ENCODE peak calls at places on chromosomes 2 and 18, in five cellular contexts. P is prostate gland, I is mesendoderm, Q is small intestine, X is left ventricle myocardium inferior. A is an unnamed sample.

GRCh38 chr18:21000667-21001066 is 110.9 kb downstream of the ROCK1 start:
- DNase-seq in P (no peak), I (no peak), Q (no peak), X (no peak), A (no peak)

GRCh38 chr2:127479219-127479825 is 47.0 kb downstream of the IWS1 start:
- DNase-seq in P (no peak), I (peak; percentile 70), Q (peak; percentile 54), X (no peak), A (no peak)

GRCh38 chr2:113273031-113273551 is 5.6 kb downstream of the PAX8 start:
- DNase-seq in P (no peak), I (peak; percentile 80), Q (no peak), X (no peak), A (no peak)

GRCh38 chr2:8440029-8440778 is 241.7 kb upstream of the ID2 start:
- DNase-seq in P (no peak), I (peak; percentile 50), Q (no peak), X (no peak), A (no peak)

GRCh38 chr2:172613035-172613434 is 57.1 kb downstream of the PDK1 start:
- DNase-seq in P (no peak), I (peak; percentile 59), Q (no peak), X (no peak), A (no peak)

GRCh38 chr2:30747206-30747605 is 60.0 kb downstream of the CAPN13 start:
- DNase-seq in P (no peak), I (no peak), Q (peak; percentile 92), X (no peak), A (no peak)

GRCh38 chr2:8608411-8608954 is 73.4 kb upstream of the ID2 start:
- DNase-seq in P (no peak), I (no peak), Q (no peak), X (no peak), A (no peak)

GRCh38 chr18:63488160-63488559 is 11.4 kb downstream of the SERPINB5 start:
- DNase-seq in P (no peak), I (no peak), Q (no peak), X (no peak), A (no peak)

GRCh38 chr2:127535422-127535901 is at the start of gene MYO7B:
- DNase-seq in P (no peak), I (no peak), Q (peak; percentile 99), X (no peak), A (no peak)

GRCh38 chr2:72035518-72036172 is 112.0 kb downstream of the CYP26B1 start:
- DNase-seq in P (no peak), I (no peak), Q (no peak), X (no peak), A (no peak)

GRCh38 chr2:28449489-28450395 is 46.1 kb upstream of the PLB1 start:
- DNase-seq in P (no peak), I (peak; percentile 71), Q (no peak), X (no peak), A (no peak)

GRCh38 chr18:52670903-52671302 is 330.9 kb downstream of the DCC start:
- DNase-seq in P (peak; percentile 9), I (peak; percentile 26), Q (peak; percentile 19), X (no peak), A (no peak)

GRCh38 chr2:161136696-161137324 is 23.4 kb upstream of the TANK start:
- DNase-seq in P (no peak), I (no peak), Q (peak; percentile 41), X (no peak), A (peak; percentile 18)

GRCh38 chr2:202491514-202491913 is 115.4 kb downstream of the BMPR2 start:
- DNase-seq in P (no peak), I (no peak), Q (no peak), X (no peak), A (no peak)

GRCh38 chr2:42196403-42197267 is 27.5 kb downstream of the EML4 start:
- DNase-seq in P (no peak), I (peak; percentile 93), Q (peak; percentile 70), X (no peak), A (no peak)

GRCh38 chr2:150495993-150496627 is 8.6 kb upstream of the RND3 start:
- DNase-seq in P (no peak), I (no peak), Q (no peak), X (no peak), A (no peak)

GRCh38 chr2:120203341-120204021 is 19.7 kb downstream of the TMEM185B start:
- DNase-seq in P (no peak), I (no peak), Q (no peak), X (no peak), A (no peak)

GRCh38 chr2:139790807-139791206 is 1010.6 kb upstream of the NXPH2 start:
- DNase-seq in P (no peak), I (peak; percentile 61), Q (peak; percentile 3), X (no peak), A (no peak)

GRCh38 chr2:180002198-180002597 is 4.9 kb downstream of the CWC22 start:
- DNase-seq in P (no peak), I (no peak), Q (no peak), X (no peak), A (no peak)

GRCh38 chr18:68219867-68220266 is 495.0 kb downstream of the TMX3 start:
- DNase-seq in P (no peak), I (peak; percentile 7), Q (no peak), X (no peak), A (no peak)

GRCh38 chr18:21300616-21301200 is 58.7 kb downstream of the GREB1L start:
- DNase-seq in P (no peak), I (peak; percentile 78), Q (no peak), X (no peak), A (no peak)

GRCh38 chr2:226977775-226978190 is 141.9 kb downstream of the RHBDD1 start:
- DNase-seq in P (no peak), I (no peak), Q (no peak), X (no peak), A (no peak)

GRCh38 chr2:23532311-23533013 is 147.5 kb downstream of the KLHL29 start:
- DNase-seq in P (peak; percentile 20), I (no peak), Q (no peak), X (no peak), A (no peak)

GRCh38 chr18:49238433-49239042 is 221.9 kb downstream of the DYM start:
- DNase-seq in P (no peak), I (no peak), Q (no peak), X (no peak), A (peak; percentile 10)

GRCh38 chr2:96470636-96471035 is 34.5 kb downstream of the NEURL3 start:
- DNase-seq in P (no peak), I (peak; percentile 85), Q (peak; percentile 32), X (peak; percentile 41), A (peak; percentile 75)

GRCh38 chr2:156937430-156937829 is 320.1 kb upstream of the GALNT5 start:
- DNase-seq in P (no peak), I (no peak), Q (no peak), X (no peak), A (no peak)

GRCh38 chr2:157839162-157839801 is 36.8 kb downstream of the ACVR1 start:
- DNase-seq in P (no peak), I (peak; percentile 98), Q (no peak), X (no peak), A (no peak)

GRCh38 chr2:235774153-235774552 is 280.3 kb downstream of the AGAP1 start:
- DNase-seq in P (no peak), I (peak; percentile 53), Q (no peak), X (no peak), A (no peak)
- H3K27ac ChIP-seq in P (no peak overlapping the region), I (no peak overlapping the region), Q (no peak overlapping the region), X (no peak overlapping the region), A (no peak overlapping the region)

GRCh38 chr2:240765007-240765406 is 55.0 kb downstream of the KIF1A start:
- DNase-seq in P (no peak), I (no peak), Q (no peak), X (no peak), A (no peak)

GRCh38 chr2:240768216-240768615 is 51.8 kb downstream of the KIF1A start:
- DNase-seq in P (no peak), I (no peak), Q (no peak), X (no peak), A (no peak)

GRCh38 chr2:240767341-240767740 is 52.7 kb downstream of the KIF1A start:
- DNase-seq in P (no peak), I (no peak), Q (no peak), X (no peak), A (no peak)

GRCh38 chr2:240764605-240765004 is 55.4 kb downstream of the KIF1A start:
- DNase-seq in P (no peak), I (no peak), Q (no peak), X (no peak), A (no peak)

GRCh38 chr2:240766072-240766471 is 53.9 kb downstream of the KIF1A start:
- DNase-seq in P (no peak), I (no peak), Q (no peak), X (no peak), A (no peak)
- H3K36me3 ChIP-seq in P (no peaks in the 10 kb centered on the region), I (peaks cover 2% of the 10 kb centered on the region), Q (no peaks in the 10 kb centered on the region), X (no peaks in the 10 kb centered on the region), A (no peaks in the 10 kb centered on the region)

GRCh38 chr18:7303306-7303705 is 72.4 kb downstream of the LRRC30 start:
- DNase-seq in P (no peak), I (peak; percentile 49), Q (no peak), X (no peak), A (no peak)
- H3K27ac ChIP-seq in P (no peak overlapping the region), I (no peak overlapping the region), Q (no peak overlapping the region), X (no peak overlapping the region), A (no peak overlapping the region)

GRCh38 chr2:65075605-65076344 is 19.6 kb downstream of the CEP68 start:
- DNase-seq in P (no peak), I (peak; percentile 72), Q (peak; percentile 64), X (peak; percentile 49), A (peak; percentile 52)
- H3K36me3 ChIP-seq in P (no peaks in the 10 kb centered on the region), I (peaks cover 9% of the 10 kb centered on the region), Q (peaks cover 5% of the 10 kb centered on the region), X (peaks cover 78% of the 10 kb centered on the region), A (no peaks in the 10 kb centered on the region)

DNA sequence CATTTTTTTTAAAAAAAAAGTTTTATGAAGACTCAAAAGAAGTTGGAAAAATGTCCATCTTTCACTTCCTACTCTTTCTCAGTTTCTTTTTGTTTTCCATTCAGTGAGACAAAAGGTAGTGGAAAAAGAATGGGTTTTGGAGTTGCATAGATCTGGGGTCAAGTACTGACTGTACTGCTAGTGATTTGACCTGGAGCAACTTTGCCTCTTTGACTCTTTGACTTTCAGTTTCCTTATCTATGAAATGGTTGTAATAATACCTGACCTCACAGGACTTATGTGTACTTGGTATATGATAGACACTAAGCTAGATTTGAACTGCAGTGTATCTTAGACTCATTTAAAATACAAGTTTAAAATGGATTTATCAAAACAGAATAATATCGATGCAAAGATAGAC is 3.5 kb upstream of the KCNE4 start:
- DNase-seq in P (no peak), I (no peak), Q (peak; percentile 38), X (no peak), A (no peak)
- H3K27ac ChIP-seq in P (no peak overlapping the region), I (no peak overlapping the region), Q (no peak overlapping the region), X (no peak overlapping the region), A (no peak overlapping the region)

GRCh38 chr2:85550476-85550875 is 10.8 kb downstream of the GGCX start:
- DNase-seq in P (no peak), I (no peak), Q (no peak), X (no peak), A (no peak)

GRCh38 chr2:85554980-85555612 is 6.2 kb downstream of the GGCX start:
- DNase-seq in P (no peak), I (no peak), Q (no peak), X (no peak), A (no peak)

GRCh38 chr2:85551698-85552678 is 9.3 kb downstream of the GGCX start:
- DNase-seq in P (peak; percentile 88), I (peak; percentile 89), Q (peak; percentile 91), X (peak; percentile 79), A (peak; percentile 84)

GRCh38 chr2:85549826-85550225 is 10.9 kb downstream of the MAT2A start:
- DNase-seq in P (no peak), I (peak; percentile 70), Q (no peak), X (no peak), A (no peak)

GRCh38 chr2:85553184-85553583 is 8.1 kb downstream of the GGCX start:
- DNase-seq in P (no peak), I (no peak), Q (no peak), X (no peak), A (no peak)
- H3K36me3 ChIP-seq in P (no peaks in the 10 kb centered on the region), I (peaks cover 22% of the 10 kb centered on the region), Q (peaks cover 7% of the 10 kb centered on the region), X (peaks cover 89% of the 10 kb centered on the region), A (peaks cover 90% of the 10 kb centered on the region)